ENCODE peak calls at places on chromosomes 6 and 20, in nine cellular contexts. R, Z, T, D, G, B, X, P and O are unnamed samples.

GRCh38 chr6:87165169-87165568 is 9.8 kb downstream of the ZNF292 start:
- DNase-seq in Z (no peak), B (no peak), T (no peak), G (no peak), X (no peak), P (no peak), R (no peak), D (no peak), O (no peak)

GRCh38 chr20:7710440-7710839 is 229.8 kb downstream of the HAO1 start:
- DNase-seq in P (no peak), G (no peak), B (no peak), R (no peak), X (no peak), T (no peak), Z (no peak), D (no peak), O (peak; percentile 50)

GRCh38 chr6:170005680-170006470 is 254.5 kb downstream of the ERMARD start:
- DNase-seq in G (no peak), X (no peak), D (no peak), R (no peak), P (no peak), T (no peak), Z (no peak), B (peak; percentile 21), O (no peak)

GRCh38 chr6:70538364-70538763 is 28.4 kb upstream of the SDHAF4 start:
- DNase-seq in X (no peak), G (no peak), D (no peak), B (no peak), R (no peak), P (no peak), T (no peak), Z (no peak), O (no peak)

GRCh38 chr6:44073612-44074382 is 53.5 kb downstream of the MRPL14 start:
- DNase-seq in R (no peak), T (peak; percentile 35), X (no peak), B (no peak), P (no peak), Z (no peak), G (no peak), D (no peak), O (no peak)

GRCh38 chr6:5128351-5128750 is 43.2 kb downstream of the PPP1R3G start:
- DNase-seq in P (no peak), R (no peak), G (no peak), Z (no peak), X (no peak), B (peak; percentile 33), D (no peak), T (no peak), O (no peak)

GRCh38 chr20:41512624-41513023 is 105.6 kb downstream of the CHD6 start:
- DNase-seq in D (no peak), R (no peak), Z (no peak), T (no peak), G (no peak), X (no peak), P (no peak), B (no peak), O (no peak)

GRCh38 chr6:51098246-51098645 is 279.6 kb downstream of the TFAP2B start:
- DNase-seq in P (no peak), X (no peak), B (no peak), T (no peak), Z (no peak), R (no peak), G (no peak), D (no peak), O (no peak)

GRCh38 chr20:62590301-62591121 is 51.8 kb upstream of the SLCO4A1 start:
- DNase-seq in D (no peak), G (no peak), R (peak; percentile 25), B (no peak), Z (peak; percentile 80), T (no peak), X (peak; percentile 92), P (no peak), O (peak; percentile 69)

GRCh38 chr6:110178626-110179405 is 654 bp downstream of the WASF1 start:
- DNase-seq in P (peak; percentile 53), X (peak; percentile 71), D (peak; percentile 21), R (peak; percentile 57), B (peak; percentile 74), G (no peak), T (peak; percentile 65), Z (peak; percentile 45), O (peak; percentile 80)